ENCODE peak calls at places on chromosomes 4 and X, in six cellular contexts. R is upper lobe of right lung; C is CD4-positive, alpha-beta T cell; K is CD8-positive, alpha-beta memory T cell; S is substantia nigra; X is CD8-positive, alpha-beta T cell. O is an unnamed sample.

GRCh38 chrX:3811331-3812311 is 98.2 kb upstream of the PRKX start:
- DNase-seq in K (peak), X (no peak), C (no peak), R (no peak), S (no peak), O (no peak)

GRCh38 chr4:11698846-11699590 is 270.3 kb upstream of the HS3ST1 start:
- DNase-seq in R (no peak), X (no peak), K (no peak), S (no peak), C (no peak), O (no peak)

GRCh38 chr4:89616382-89616781 is 220.6 kb downstream of the SNCA start:
- DNase-seq in X (no peak), K (no peak), S (no peak), C (no peak), R (no peak), O (no peak)

GRCh38 chr4:110211007-110211769 is 12.8 kb upstream of the ELOVL6 start:
- DNase-seq in S (no peak), C (no peak), R (no peak), K (no peak), X (no peak), O (no peak)

GRCh38 chrX:8755116-8755515 is 23.2 kb upstream of the ANOS1 start:
- DNase-seq in C (no peak), S (no peak), R (no peak), X (no peak), K (no peak), O (no peak)

GRCh38 chr4:78320353-78320935 is 231.1 kb upstream of the ANXA3 start:
- DNase-seq in R (no peak), S (no peak), X (no peak), C (no peak), K (no peak), O (no peak)

GRCh38 chr4:159358226-159358625 is 255.3 kb downstream of the RAPGEF2 start:
- DNase-seq in S (no peak), X (no peak), K (no peak), R (no peak), C (no peak), O (no peak)

GRCh38 chr4:72564184-72564583 is 4.8 kb downstream of the ADAMTS3 start:
- DNase-seq in K (no peak), X (no peak), R (no peak), C (no peak), S (no peak), O (no peak)

GRCh38 chr4:1043658-1044468 is 32.4 kb downstream of the FGFRL1 start:
- DNase-seq in R (peak), K (no peak), C (no peak), S (peak), X (no peak), O (peak)

GRCh38 chrX:25300994-25301393 is 285.2 kb upstream of the ARX start:
- DNase-seq in X (no peak), K (no peak), C (no peak), R (no peak), S (no peak), O (no peak)

GRCh38 chr4:88964450-88964849 is 92.5 kb downstream of the FAM13A start:
- DNase-seq in R (no peak), S (no peak), C (no peak), X (no peak), K (no peak), O (no peak)

GRCh38 chr4:8850074-8850829 is 21.4 kb downstream of the HMX1 start:
- DNase-seq in X (no peak), R (peak), C (no peak), K (no peak), S (no peak), O (no peak)

DNA sequence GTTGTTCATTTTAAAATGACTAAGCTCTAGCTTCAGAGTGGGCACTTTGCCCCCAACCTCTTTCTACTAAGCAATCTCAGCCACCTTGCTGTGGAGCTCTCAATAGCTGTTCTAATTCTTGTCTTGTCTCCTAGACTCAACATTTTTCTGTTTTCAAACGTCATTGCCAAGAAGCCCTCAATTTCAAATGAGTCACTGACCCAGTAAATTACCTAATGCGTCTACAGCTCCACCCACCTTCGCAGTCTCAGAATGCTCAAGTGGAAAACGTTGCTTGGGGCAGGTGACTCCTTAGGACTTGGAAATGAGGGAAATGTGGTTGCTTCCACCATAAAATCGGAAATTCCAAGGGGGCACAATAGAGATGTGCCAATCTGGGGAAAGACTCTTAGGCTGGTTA is 59.0 kb downstream of the ING2 start:
- DNase-seq in X (no peak), K (no peak), S (no peak), C (no peak), R (no peak), O (no peak)
- H3K27ac ChIP-seq in X (no peak), K (no peak), S (no peak), C (no peak), R (peak), O (no peak)

GRCh38 chr4:3305610-3306371 is 13.0 kb downstream of the RGS12 start:
- DNase-seq in R (peak), K (no peak), X (no peak), S (no peak), C (peak), O (peak)

GRCh38 chr4:3307486-3307885 is 14.7 kb downstream of the RGS12 start:
- DNase-seq in S (no peak), X (no peak), R (peak), K (no peak), C (peak), O (no peak)

GRCh38 chr4:3307060-3307459 is 14.2 kb downstream of the RGS12 start:
- DNase-seq in X (no peak), R (peak), C (no peak), S (no peak), K (no peak), O (peak)

GRCh38 chr4:3304831-3305609 is 12.2 kb downstream of the RGS12 start:
- DNase-seq in S (no peak), K (no peak), C (peak), X (no peak), R (peak), O (peak)

GRCh38 chr4:3306465-3306864 is 13.6 kb downstream of the RGS12 start:
- DNase-seq in C (no peak), S (no peak), K (no peak), R (peak), X (no peak), O (peak)
- H3K27ac ChIP-seq in C (no peak), S (no peak), K (no peak), R (peak), X (no peak), O (no peak)

DNA sequence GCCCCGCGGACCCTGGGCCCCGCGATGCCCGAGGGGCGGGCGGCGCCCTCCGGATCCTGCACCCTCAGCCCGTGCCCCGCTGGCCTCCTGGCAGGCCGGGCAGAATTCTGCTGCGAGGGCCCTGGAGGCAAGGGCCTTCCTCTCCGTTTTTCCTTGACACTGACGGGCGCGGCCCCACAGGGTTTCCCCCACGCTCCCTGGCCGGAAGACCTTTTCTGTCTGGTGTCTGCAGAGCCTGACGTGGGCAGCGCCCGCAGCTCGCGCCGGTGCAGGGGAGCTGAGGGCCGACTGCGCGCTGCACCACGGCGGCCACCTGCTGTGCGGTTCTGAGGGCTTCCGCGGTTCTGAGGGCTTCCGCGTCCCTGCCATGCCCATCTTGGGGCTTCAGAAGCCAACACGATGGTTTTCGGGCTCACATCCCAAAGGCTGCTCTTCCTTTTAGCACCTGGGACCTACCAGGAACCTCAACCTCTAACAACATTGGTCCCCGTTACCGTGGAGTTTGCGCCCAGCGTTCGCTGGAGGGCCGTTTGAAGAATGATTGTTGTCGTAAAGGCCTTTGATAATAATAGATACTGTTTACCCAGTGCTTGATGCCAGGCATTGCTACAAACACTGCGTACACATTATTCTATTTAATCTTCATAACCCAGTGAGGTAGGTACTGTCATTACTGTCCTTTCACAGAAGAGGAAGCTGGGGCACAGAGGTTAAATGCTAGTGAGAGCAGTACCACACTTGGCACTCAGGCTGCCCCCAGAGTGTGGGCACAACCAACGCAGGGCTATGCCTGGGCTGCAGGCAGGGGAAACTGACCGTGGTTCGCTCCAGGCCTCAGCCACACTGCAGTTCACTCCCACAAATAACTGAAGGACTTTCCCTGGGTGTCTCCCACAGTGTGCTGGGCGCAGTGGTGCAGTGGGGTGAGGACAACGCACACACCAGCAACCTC is 823 bp upstream of the ACSL1 start:
- DNase-seq in X (no peak), C (peak), S (no peak), K (peak), R (no peak), O (peak)
- H3K27ac ChIP-seq in X (peak), C (peak), S (peak), K (peak), R (peak), O (peak)

GRCh38 chrX:119605398-119605738 is 856 bp downstream of the NKRF start:
- DNase-seq in R (peak), X (no peak), K (peak), C (no peak), S (no peak), O (peak)
- H3K27ac ChIP-seq in R (no peak), X (peak), K (peak), C (peak), S (peak), O (peak)

DNA sequence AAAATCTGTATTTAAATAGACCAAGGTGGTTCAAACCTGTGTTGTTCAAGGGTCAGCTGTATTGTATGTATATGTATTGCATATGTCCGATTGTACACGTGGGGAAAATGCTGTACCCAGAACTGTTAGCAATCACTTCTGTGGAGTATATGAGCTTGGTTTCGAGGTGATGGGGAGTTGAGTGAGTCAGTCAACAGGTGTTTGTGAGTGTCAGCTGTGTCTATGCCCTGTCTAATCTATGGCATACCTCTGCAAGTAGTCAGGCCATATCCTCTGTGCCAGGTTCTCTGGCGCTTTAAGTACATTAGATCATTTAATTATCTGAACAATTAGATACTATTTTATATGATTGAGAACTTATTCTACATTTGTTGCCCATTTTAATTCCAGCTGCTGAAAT is 7.4 kb downstream of the ZRSR2 start:
- DNase-seq in S (no peak), R (no peak), X (no peak), K (no peak), C (no peak), O (no peak)
- H3K27ac ChIP-seq in S (no peak), R (no peak), X (no peak), K (no peak), C (no peak), O (no peak)

O was measured in right lobe of liver.